ENCODE peak calls at places on chromosomes 1 and 21, in seven cellular contexts. Y, W, J, E, F, N and D are unnamed samples.

GRCh38 chr1:115679141-115679611 is 37.4 kb downstream of the VANGL1 start:
- DNase-seq in F (peak; percentile 78), N (no peak), E (no peak), J (no peak), Y (peak; percentile 64), W (peak; percentile 8), D (peak; percentile 81)

GRCh38 chr1:16158025-16158424 is 2.2 kb upstream of the EPHA2 start:
- DNase-seq in N (no peak), Y (no peak), E (no peak), W (no peak), J (no peak), F (no peak), D (no peak)

GRCh38 chr1:116151739-116152576 is 40.8 kb downstream of the MAB21L3 start:
- DNase-seq in W (peak; percentile 77), Y (peak; percentile 73), J (peak; percentile 82), F (peak; percentile 71), N (peak; percentile 93), E (peak; percentile 94), D (peak; percentile 72)

GRCh38 chr21:25963186-25963585 is 207.4 kb downstream of the APP start:
- DNase-seq in J (no peak), W (peak; percentile 3), F (peak; percentile 77), N (no peak), Y (peak; percentile 80), E (no peak), D (peak; percentile 88)

GRCh38 chr1:160228431-160228830 is 23.2 kb downstream of the PEA15 start:
- DNase-seq in W (no peak), F (no peak), J (no peak), N (no peak), Y (no peak), E (no peak), D (no peak)

GRCh38 chr1:34762474-34763141 is 3.1 kb downstream of the GJB4 start:
- DNase-seq in N (no peak), Y (peak; percentile 59), E (no peak), F (no peak), J (no peak), W (no peak), D (no peak)

GRCh38 chr1:227940791-227941241 is 6.9 kb downstream of the WNT9A start:
- DNase-seq in J (no peak), F (no peak), Y (no peak), N (peak; percentile 78), E (no peak), W (no peak), D (no peak)

GRCh38 chr21:14482165-14482564 is 64.0 kb downstream of the SAMSN1 start:
- DNase-seq in E (no peak), N (no peak), F (no peak), J (no peak), Y (no peak), W (no peak), D (no peak)

GRCh38 chr21:44582980-44583799 is 2.8 kb upstream of the KRTAP10-5 start:
- DNase-seq in N (no peak), Y (no peak), W (no peak), F (no peak), J (no peak), E (no peak), D (no peak)

GRCh38 chr1:243968413-243968812 is 82.7 kb upstream of the ZBTB18 start:
- DNase-seq in W (no peak), J (no peak), N (no peak), E (no peak), F (peak; percentile 62), Y (no peak), D (no peak)

GRCh38 chr1:85459274-85459673 is 5.7 kb downstream of the DDAH1 start:
- DNase-seq in Y (no peak), F (no peak), N (no peak), W (no peak), E (no peak), J (no peak), D (no peak)

GRCh38 chr1:3770047-3770765 is 2.3 kb upstream of the SMIM1 start:
- DNase-seq in N (peak; percentile 47), W (no peak), E (no peak), Y (no peak), J (no peak), F (no peak), D (no peak)

GRCh38 chr1:23720256-23720995 is 22.8 kb upstream of the ELOA start:
- DNase-seq in J (peak; percentile 33), W (no peak), N (no peak), E (no peak), Y (peak; percentile 64), F (no peak), D (no peak)
- TF ChIP-seq CTCF in J (no peak), W (no peak), N (no peak), E (no peak), Y (no peak), F (no peak), D (no peak)

GRCh38 chr1:232626452-232626851 is 3.5 kb downstream of the SIPA1L2 start:
- DNase-seq in W (no peak), E (no peak), J (no peak), F (peak; percentile 61), N (no peak), Y (no peak), D (no peak)

GRCh38 chr1:232628335-232629214 is 1.4 kb downstream of the SIPA1L2 start:
- DNase-seq in Y (peak; percentile 26), F (peak; percentile 54), E (no peak), N (no peak), J (peak; percentile 66), W (no peak), D (peak; percentile 73)

GRCh38 chr1:232627171-232627570 is 2.8 kb downstream of the SIPA1L2 start:
- DNase-seq in W (no peak), E (no peak), J (no peak), F (no peak), N (no peak), Y (no peak), D (no peak)

GRCh38 chr1:232629250-232630046 is 485 bp downstream of the SIPA1L2 start:
- DNase-seq in N (peak; percentile 93), Y (peak; percentile 32), E (no peak), W (peak; percentile 25), F (peak; percentile 54), J (no peak), D (peak; percentile 50)

GRCh38 chr1:232627645-232628334 is 2.1 kb downstream of the SIPA1L2 start:
- DNase-seq in N (no peak), F (peak; percentile 48), Y (peak; percentile 67), W (peak; percentile 64), J (peak; percentile 84), E (peak; percentile 35), D (peak; percentile 92)
- TF ChIP-seq CTCF in N (peak; percentile 26), F (no peak), Y (peak; percentile 69), W (peak; percentile 57), J (peak; percentile 84), E (no peak), D (peak; percentile 90)

GRCh38 chr1:97721221-97721620 is 199.6 kb downstream of the DPYD start:
- DNase-seq in W (no peak), E (no peak), F (peak; percentile 39), N (no peak), J (no peak), Y (no peak), D (no peak)
- TF ChIP-seq CTCF in W (no peak), E (no peak), F (no peak), N (no peak), J (no peak), Y (no peak), D (no peak)

DNA sequence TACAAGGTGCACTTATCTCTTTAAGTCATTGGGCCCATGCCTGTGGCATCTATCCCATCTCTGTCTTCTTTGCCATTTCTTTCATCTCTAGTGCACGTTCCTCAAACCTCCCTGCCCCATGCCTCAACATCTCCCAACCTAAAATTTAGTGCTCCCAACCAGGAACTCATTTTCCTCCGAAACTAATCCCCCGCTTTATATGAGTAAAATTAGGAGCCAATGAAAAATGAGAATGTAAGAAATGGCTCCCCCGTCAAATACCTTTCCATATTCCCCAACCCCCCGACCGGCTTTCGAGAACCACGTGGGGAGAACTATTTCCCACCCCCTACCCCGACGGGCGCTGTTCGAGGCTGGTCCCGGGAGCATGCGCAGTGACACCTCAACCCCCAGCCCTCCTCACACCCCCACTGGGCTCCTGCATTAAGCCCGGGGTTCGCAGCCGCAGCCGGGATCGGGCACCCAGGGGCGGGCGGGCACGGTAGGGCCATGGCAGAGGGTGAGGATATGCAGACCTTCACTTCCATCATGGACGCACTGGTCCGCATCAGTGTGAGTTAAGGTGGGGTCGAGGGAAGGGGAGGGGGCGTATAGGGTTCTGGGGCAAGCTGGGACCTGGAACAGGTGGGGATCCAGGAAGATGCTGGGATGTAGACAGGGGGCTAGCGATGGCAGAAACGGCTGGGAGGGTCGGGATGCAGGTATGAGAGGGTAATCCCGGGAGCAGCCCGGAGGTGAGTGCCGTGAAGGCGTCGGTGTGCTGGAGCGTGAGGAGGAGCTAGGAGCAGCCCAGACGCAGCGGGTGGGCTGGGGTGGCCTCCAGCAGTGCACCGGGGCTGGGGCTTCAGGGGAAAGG is at the start of gene TRIM46:
- DNase-seq in Y (no peak), N (peak; percentile 83), F (peak; percentile 56), E (peak; percentile 71), J (peak; percentile 72), W (peak; percentile 80), D (no peak)
- TF ChIP-seq CTCF in Y (no peak), N (no peak), F (no peak), E (peak; percentile 7), J (peak; percentile 62), W (peak; percentile 27), D (no peak)

GRCh38 chr21:33855190-33855589 is 60.4 kb downstream of the ATP5PO start:
- DNase-seq in F (no peak), J (peak; percentile 4), N (no peak), E (peak; percentile 54), Y (no peak), W (no peak), D (no peak)
- TF ChIP-seq CTCF in F (no peak), J (peak; percentile 69), N (no peak), E (peak; percentile 76), Y (peak; percentile 9), W (no peak), D (no peak)

DNA sequence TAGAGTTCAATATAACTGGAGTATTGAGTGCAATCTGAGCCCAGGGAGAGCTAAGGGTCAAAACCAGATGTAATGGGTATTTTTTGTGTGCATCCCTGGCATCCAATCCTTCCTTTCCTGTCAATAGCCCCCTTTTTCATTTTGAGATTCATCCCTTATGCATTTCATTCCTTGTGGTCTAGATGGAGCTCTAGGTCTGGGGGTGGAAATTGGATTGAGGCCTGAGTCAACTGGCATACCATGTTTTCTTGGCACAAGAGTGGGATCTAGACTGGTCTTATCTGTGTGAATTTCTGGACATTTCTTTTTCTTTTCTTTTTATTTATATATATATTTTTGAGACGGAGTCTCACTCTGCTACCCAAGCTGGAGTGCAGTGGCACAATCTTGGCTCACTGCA is 67.3 kb upstream of the RAB3GAP2 start:
- DNase-seq in F (peak; percentile 22), J (no peak), Y (no peak), N (no peak), W (no peak), E (no peak), D (peak; percentile 45)
- TF ChIP-seq CTCF in F (no peak), J (no peak), Y (peak; percentile 46), N (no peak), W (no peak), E (no peak), D (no peak)

DNA sequence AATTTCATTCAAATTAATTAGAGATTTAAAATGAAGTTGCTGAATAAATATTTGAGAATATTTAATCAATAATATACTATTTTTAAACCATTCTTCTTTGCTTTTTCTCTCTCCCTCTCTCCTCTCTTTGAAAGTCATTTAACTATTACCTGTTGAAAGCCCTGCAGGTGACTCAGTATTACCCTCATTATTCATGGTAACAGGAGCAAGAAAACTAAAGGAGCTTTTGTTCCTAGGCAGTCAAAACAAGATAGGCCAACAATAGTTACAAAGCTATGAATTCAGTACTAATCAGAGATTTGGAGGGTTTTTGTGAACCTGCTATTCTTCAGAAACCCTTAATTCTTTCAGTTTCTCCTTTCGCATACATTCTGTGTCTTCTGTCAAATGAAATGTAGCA is 721.3 kb upstream of the NCAM2 start:
- DNase-seq in Y (no peak), F (no peak), W (no peak), E (no peak), J (no peak), N (no peak), D (no peak)
- TF ChIP-seq CTCF in Y (no peak), F (no peak), W (no peak), E (no peak), J (no peak), N (no peak), D (no peak)